ENCODE peak calls at places on chromosomes 1 and 21, in six cellular contexts. H, D, U, X, G and O are unnamed samples.

GRCh38 chr1:211975152-211975941 is 60.0 kb downstream of the INTS7 start:
- DNase-seq in H (no peak), D (no peak), U (no peak), X (no peak), G (no peak), O (no peak)

GRCh38 chr1:183953031-183953430 is 84.5 kb downstream of the COLGALT2 start:
- DNase-seq in H (no peak), D (no peak), U (no peak), X (no peak), G (no peak), O (no peak)

GRCh38 chr1:21496886-21497285 is 12.3 kb upstream of the ALPL start:
- DNase-seq in H (no peak), D (no peak), U (no peak), X (no peak), G (no peak), O (no peak)

GRCh38 chr1:175232335-175232734 is 39.8 kb upstream of the KIAA0040 start:
- DNase-seq in H (no peak), D (no peak), U (no peak), X (no peak), G (no peak), O (no peak)

GRCh38 chr1:45018599-45019230 is 6.7 kb downstream of the UROD start:
- DNase-seq in H (peak; percentile 82), D (peak; percentile 24), U (peak; percentile 74), X (peak; percentile 58), G (peak; percentile 82), O (peak; percentile 44)

GRCh38 chr1:6438047-6438525 is 13.5 kb downstream of the ESPN start:
- DNase-seq in H (peak; percentile 69), D (peak; percentile 76), U (peak; percentile 72), X (peak; percentile 66), G (peak; percentile 94), O (no peak)

GRCh38 chr1:26938004-26938658 is 16.6 kb downstream of the NUDC start:
- DNase-seq in H (no peak), D (no peak), U (no peak), X (no peak), G (no peak), O (no peak)

GRCh38 chr1:60279798-60280197 is 206.2 kb upstream of the C1orf87 start:
- DNase-seq in H (no peak), D (no peak), U (no peak), X (no peak), G (no peak), O (no peak)

GRCh38 chr1:56797079-56797685 is 22.0 kb downstream of the FYB2 start:
- DNase-seq in H (no peak), D (no peak), U (no peak), X (no peak), G (no peak), O (no peak)

GRCh38 chr1:177442580-177442979 is 271.8 kb downstream of the BRINP2 start:
- DNase-seq in H (no peak), D (no peak), U (no peak), X (no peak), G (no peak), O (no peak)

GRCh38 chr1:44031051-44031899 is at the start of gene SLC6A9:
- DNase-seq in H (peak; percentile 69), D (no peak), U (peak; percentile 70), X (peak; percentile 66), G (peak; percentile 70), O (no peak)

GRCh38 chr1:178684542-178685000 is 40.5 kb upstream of the RALGPS2 start:
- DNase-seq in H (no peak), D (peak; percentile 33), U (no peak), X (no peak), G (no peak), O (no peak)

GRCh38 chr1:65177457-65177856 is 29.5 kb downstream of the AK4 start:
- DNase-seq in H (no peak), D (no peak), U (no peak), X (no peak), G (no peak), O (no peak)

GRCh38 chr1:180837025-180837424 is 75.7 kb upstream of the KIAA1614 start:
- DNase-seq in H (no peak), D (no peak), U (no peak), X (peak; percentile 38), G (no peak), O (no peak)

GRCh38 chr1:26161408-26162219 is 2.7 kb downstream of the FAM110D start:
- DNase-seq in H (peak; percentile 55), D (peak; percentile 26), U (peak; percentile 70), X (no peak), G (no peak), O (peak; percentile 50)

GRCh38 chr1:43239484-43239883 is 30.3 kb upstream of the TMEM125 start:
- DNase-seq in H (no peak), D (no peak), U (no peak), X (no peak), G (no peak), O (no peak)

GRCh38 chr1:158181577-158181922 is 855 bp downstream of the CD1D start:
- DNase-seq in H (no peak), D (no peak), U (no peak), X (no peak), G (no peak), O (no peak)

GRCh38 chr1:6580588-6581270 is 935 bp downstream of the ZBTB48 start:
- DNase-seq in H (no peak), D (no peak), U (peak; percentile 58), X (no peak), G (no peak), O (no peak)

GRCh38 chr1:24236170-24237045 is 49.3 kb upstream of the IFNLR1 start:
- DNase-seq in H (peak; percentile 43), D (peak; percentile 36), U (no peak), X (no peak), G (peak; percentile 43), O (no peak)

GRCh38 chr1:155006601-155007101 is 4.0 kb downstream of the ZBTB7B start:
- DNase-seq in H (no peak), D (no peak), U (no peak), X (no peak), G (no peak), O (peak; percentile 49)

GRCh38 chr1:164519426-164519825 is 39.6 kb upstream of the PBX1 start:
- DNase-seq in H (no peak), D (no peak), U (no peak), X (no peak), G (no peak), O (no peak)

GRCh38 chr1:119718409-119718808 is 6.7 kb downstream of the PHGDH start:
- DNase-seq in H (no peak), D (no peak), U (no peak), X (no peak), G (no peak), O (no peak)

GRCh38 chr1:226736908-226737818 is 1.9 kb downstream of the ITPKB start:
- DNase-seq in H (peak; percentile 47), D (no peak), U (peak; percentile 67), X (peak; percentile 63), G (peak; percentile 63), O (peak; percentile 80)

GRCh38 chr1:179082308-179083030 is 599 bp downstream of the TOR3A start:
- DNase-seq in H (peak; percentile 40), D (peak; percentile 50), U (no peak), X (peak; percentile 33), G (peak; percentile 63), O (no peak)

GRCh38 chr1:47725000-47725731 is 272.0 kb downstream of the TRABD2B start:
- DNase-seq in H (no peak), D (peak; percentile 31), U (no peak), X (no peak), G (peak; percentile 71), O (no peak)

GRCh38 chr21:28644762-28645161 is 347.9 kb downstream of the LTN1 start:
- DNase-seq in H (no peak), D (no peak), U (no peak), X (no peak), G (no peak), O (no peak)

GRCh38 chr1:46556822-46557221 is 5.4 kb upstream of the KNCN start:
- DNase-seq in H (no peak), D (no peak), U (no peak), X (no peak), G (no peak), O (no peak)

GRCh38 chr1:16217061-16217785 is 4.8 kb upstream of the ARHGEF19 start:
- DNase-seq in H (peak; percentile 100), D (peak; percentile 66), U (peak; percentile 99), X (peak; percentile 96), G (peak; percentile 98), O (peak; percentile 93)

GRCh38 chr1:16218014-16218673 is 5.7 kb upstream of the ARHGEF19 start:
- DNase-seq in H (no peak), D (no peak), U (no peak), X (no peak), G (no peak), O (no peak)

GRCh38 chr1:16218674-16219071 is 6.2 kb upstream of the ARHGEF19 start:
- DNase-seq in H (no peak), D (no peak), U (no peak), X (no peak), G (no peak), O (no peak)

GRCh38 chr1:16221499-16221898 is 9.0 kb upstream of the ARHGEF19 start:
- DNase-seq in H (no peak), D (no peak), U (no peak), X (no peak), G (no peak), O (no peak)

DNA sequence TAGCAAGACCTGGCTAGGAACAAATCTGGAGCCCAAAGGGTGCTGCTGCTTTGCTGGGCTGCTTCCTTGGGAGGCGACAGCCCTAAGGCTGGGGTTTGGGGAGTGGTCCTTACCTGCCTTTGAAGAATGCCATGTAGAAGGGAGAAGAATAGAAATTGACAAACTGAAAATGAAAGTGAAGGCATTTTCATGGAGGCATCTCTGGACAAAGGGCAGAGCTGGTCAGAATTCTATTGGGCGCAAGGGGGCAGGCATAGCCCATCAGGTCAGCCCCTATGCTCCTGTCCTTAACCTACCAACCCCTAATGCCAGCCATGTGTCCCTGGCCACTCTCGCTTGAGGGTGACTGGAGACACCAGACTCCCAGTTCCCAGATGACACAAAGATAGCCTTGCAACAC is 7.6 kb upstream of the ARHGEF19 start:
- DNase-seq in H (no peak), D (no peak), U (no peak), X (no peak), G (no peak), O (no peak)
- H3K27ac ChIP-seq in H (no peak overlapping the region), D (no peak overlapping the region), U (no peak overlapping the region), X (no peak overlapping the region), G (no peak overlapping the region), O (no peak overlapping the region)

DNA sequence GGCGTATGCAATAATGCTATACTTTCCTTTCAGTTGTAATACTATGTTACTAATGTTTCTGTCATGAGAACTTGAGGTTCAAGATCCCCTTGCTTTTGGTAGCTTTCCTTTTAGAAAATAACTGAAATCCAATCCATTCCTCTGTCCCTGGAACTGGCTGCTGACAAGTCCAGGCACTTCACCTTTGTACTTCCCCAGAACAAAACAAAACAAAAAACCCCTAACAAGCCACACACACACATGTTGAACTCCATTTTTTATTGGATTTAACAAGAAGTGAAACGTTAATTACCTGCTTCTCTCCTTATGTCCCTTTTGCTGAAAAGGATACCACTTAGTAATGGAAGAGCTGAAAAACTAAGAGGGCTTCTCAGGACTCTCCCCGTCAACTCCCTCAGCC is 26.1 kb upstream of the SDC3 start:
- DNase-seq in H (no peak), D (no peak), U (no peak), X (no peak), G (no peak), O (no peak)
- H3K27ac ChIP-seq in H (no peak overlapping the region), D (peak overlapping the region; percentile 26), U (no peak overlapping the region), X (peak overlapping the region; percentile 53), G (no peak overlapping the region), O (no peak overlapping the region)

GRCh38 chr1:39635205-39635870 is 4.1 kb downstream of the HEYL start:
- DNase-seq in H (no peak), D (no peak), U (no peak), X (no peak), G (no peak), O (no peak)
- H3K27ac ChIP-seq in H (peak overlapping the region; percentile 43), D (no peak overlapping the region), U (peak overlapping the region; percentile 58), X (no peak overlapping the region), G (no peak overlapping the region), O (no peak overlapping the region)

GRCh38 chr1:8238141-8239038 is 79.5 kb upstream of the SLC45A1 start:
- DNase-seq in H (no peak), D (peak; percentile 58), U (no peak), X (no peak), G (no peak), O (no peak)
- H3K27ac ChIP-seq in H (peak overlapping the region; percentile 72), D (peak overlapping the region; percentile 95), U (no peak overlapping the region), X (peak overlapping the region; percentile 72), G (no peak overlapping the region), O (no peak overlapping the region)